ENCODE peak calls at places on chromosome 10, in six cellular contexts. V, D, E, H, T and J are unnamed samples. For H3K36me3, the result is how much of the 10 kb centered on the place peaks cover.

GRCh38 chr10:89738551-89739209 is 37.3 kb downstream of the KIF20B start:
- DNase-seq in T (no peak), D (no peak), E (no peak), V (no peak), H (no peak), J (no peak)

GRCh38 chr10:4279649-4280048 is 494.6 kb upstream of the KLF6 start:
- DNase-seq in V (no peak), E (no peak), H (no peak), D (no peak), T (no peak), J (no peak)

GRCh38 chr10:93844979-93845626 is 48.7 kb upstream of the SLC35G1 start:
- DNase-seq in D (no peak), E (no peak), T (no peak), H (peak), V (no peak), J (no peak)

GRCh38 chr10:113454341-113455061 is 98.4 kb upstream of the HABP2 start:
- DNase-seq in V (peak), H (peak), D (peak), T (no peak), E (peak), J (no peak)

GRCh38 chr10:79994556-79994955 is 45.7 kb upstream of the SFTPD start:
- DNase-seq in T (no peak), V (no peak), D (no peak), E (no peak), H (no peak), J (no peak)

GRCh38 chr10:96176985-96177384 is 46.9 kb downstream of the ZNF518A start:
- DNase-seq in H (no peak), D (no peak), V (no peak), T (no peak), E (peak), J (no peak)

GRCh38 chr10:60237977-60238376 is 151.7 kb downstream of the ANK3 start:
- DNase-seq in T (no peak), V (no peak), H (no peak), D (no peak), E (peak), J (no peak)

GRCh38 chr10:128530301-128530700 is 404.1 kb upstream of the MKI67 start:
- DNase-seq in H (no peak), V (no peak), T (no peak), E (peak), D (peak), J (no peak)

GRCh38 chr10:62584216-62584615 is 210.0 kb downstream of the ZNF365 start:
- DNase-seq in D (no peak), E (peak), H (no peak), V (no peak), T (no peak), J (no peak)

GRCh38 chr10:36446873-36447272 is 678.5 kb upstream of the ANKRD30A start:
- DNase-seq in D (no peak), E (no peak), H (no peak), T (no peak), V (no peak), J (peak)

GRCh38 chr10:119737827-119738226 is 12.0 kb downstream of the INPP5F start:
- DNase-seq in T (no peak), H (no peak), V (no peak), D (peak), E (peak), J (no peak)

GRCh38 chr10:101774589-101775272 is 1.2 kb downstream of the FGF8 start:
- DNase-seq in D (no peak), H (peak), V (no peak), E (peak), T (no peak), J (no peak)

GRCh38 chr10:107653832-107654287 is 489.4 kb upstream of the SORCS1 start:
- DNase-seq in H (no peak), T (no peak), D (no peak), V (no peak), E (peak), J (no peak)

GRCh38 chr10:129658673-129659072 is 191.6 kb downstream of the MGMT start:
- DNase-seq in V (no peak), D (no peak), T (no peak), E (peak), H (no peak), J (no peak)

GRCh38 chr10:77442790-77443189 is 194.8 kb downstream of the KCNMA1 start:
- DNase-seq in E (no peak), H (no peak), D (no peak), T (no peak), V (no peak), J (no peak)

GRCh38 chr10:56383806-56384205 is 22.7 kb upstream of the ZWINT start:
- DNase-seq in H (no peak), T (no peak), D (no peak), E (no peak), V (no peak), J (no peak)

GRCh38 chr10:124695259-124695658 is 48.9 kb downstream of the FAM53B start:
- DNase-seq in H (no peak), V (no peak), D (no peak), E (no peak), T (no peak), J (no peak)

GRCh38 chr10:124691448-124692435 is 52.4 kb downstream of the FAM53B start:
- DNase-seq in E (no peak), V (no peak), H (no peak), D (no peak), T (no peak), J (no peak)

GRCh38 chr10:124693396-124693795 is 50.8 kb downstream of the FAM53B start:
- DNase-seq in T (no peak), V (no peak), E (no peak), H (no peak), D (no peak), J (no peak)

GRCh38 chr10:124694467-124695195 is 49.5 kb downstream of the FAM53B start:
- DNase-seq in E (no peak), D (no peak), H (no peak), T (no peak), V (no peak), J (no peak)

GRCh38 chr10:124693801-124694416 is 50.3 kb downstream of the FAM53B start:
- DNase-seq in H (no peak), D (no peak), E (no peak), T (no peak), V (no peak), J (no peak)
- H3K36me3 ChIP-seq in H (under half), D (under half), E (under half), T (under half), V (under half), J (under half)

DNA sequence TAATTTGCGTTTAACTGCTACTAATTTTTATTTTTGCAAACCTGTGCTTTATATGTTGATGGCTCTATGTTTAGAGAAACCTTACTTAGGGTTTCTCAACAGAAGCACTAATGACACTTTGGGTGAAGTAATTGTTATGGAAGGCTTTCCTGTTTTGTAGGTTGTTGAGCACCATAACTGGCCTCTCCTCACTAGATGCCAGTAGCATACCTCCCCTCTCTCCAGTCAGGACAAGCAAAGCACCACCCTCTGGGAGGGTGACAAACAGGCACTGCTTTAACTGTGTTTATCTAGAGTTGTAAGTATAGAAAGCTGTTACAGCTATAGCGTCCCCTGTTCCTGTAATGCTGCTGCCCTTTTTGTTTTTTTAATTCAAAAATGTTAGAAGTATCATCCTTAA is 60.9 kb downstream of the WAC start:
- DNase-seq in V (no peak), H (no peak), T (no peak), D (no peak), E (no peak), J (no peak)
- H3K36me3 ChIP-seq in V (under half), H (under half), T (under half), D (under half), E (half or more), J (half or more)

DNA sequence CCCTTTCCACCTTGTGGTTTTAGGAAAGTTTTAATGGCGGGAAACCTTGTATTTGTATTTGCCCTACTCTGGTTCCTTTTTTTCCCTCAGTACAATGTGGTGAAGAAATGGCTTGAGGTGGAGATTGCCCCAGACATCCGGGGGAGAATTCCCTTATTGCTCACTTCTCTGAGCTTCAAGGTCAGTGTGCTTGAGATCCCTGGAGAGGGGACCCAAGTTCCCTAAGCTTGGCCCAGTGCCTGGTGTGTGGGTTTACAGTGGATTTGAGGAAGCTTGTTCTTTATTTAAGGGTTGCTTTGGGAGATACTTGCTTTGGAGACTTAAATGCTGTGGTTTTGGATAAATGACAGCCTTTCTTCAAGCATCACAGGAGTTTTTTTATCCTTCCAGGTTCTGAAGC is 18.3 kb downstream of the CALHM2 start:
- DNase-seq in V (peak), E (no peak), H (no peak), D (no peak), T (no peak), J (no peak)
- H3K36me3 ChIP-seq in V (under half), E (half or more), H (under half), D (half or more), T (under half), J (half or more)

GRCh38 chr10:13117842-13118783 is 18.1 kb downstream of the OPTN start:
- DNase-seq in E (no peak), V (no peak), D (no peak), H (no peak), T (no peak), J (no peak)
- H3K36me3 ChIP-seq in E (half or more), V (half or more), D (under half), H (under half), T (under half), J (half or more)

GRCh38 chr10:133465950-133466474 is 12.3 kb downstream of the SCART1 start:
- DNase-seq in V (no peak), T (no peak), H (peak), D (no peak), E (no peak), J (no peak)

GRCh38 chr10:133465191-133465949 is 11.6 kb downstream of the SCART1 start:
- DNase-seq in E (no peak), V (no peak), D (no peak), H (peak), T (no peak), J (no peak)

GRCh38 chr10:133466683-133467275 is 13.0 kb downstream of the SCART1 start:
- DNase-seq in V (no peak), E (no peak), H (peak), D (no peak), T (no peak), J (peak)

GRCh38 chr10:133464582-133465031 is 10.9 kb downstream of the SCART1 start:
- DNase-seq in H (peak), V (no peak), D (no peak), E (no peak), T (no peak), J (peak)

GRCh38 chr10:133467286-133467911 is 13.7 kb downstream of the SCART1 start:
- DNase-seq in D (no peak), V (no peak), H (peak), E (no peak), T (no peak), J (no peak)
- H3K36me3 ChIP-seq in D (under half), V (under half), H (under half), E (under half), T (under half), J (under half)